ENCODE peak calls at places on chromosomes 11 and 22, in four cellular contexts. W is GM20000; T is NCI-H2081 treated with DMSO at 0.1 percent for 48 hours; K is CD8-positive, alpha-beta T cell. V is an unnamed sample.

GRCh38 chr11:130508913-130509312 is 60.5 kb downstream of the ADAMTS15 start:
- DNase-seq in W (no peak), T (no peak), K (no peak), V (no peak)

GRCh38 chr22:38513063-38513462 is 7.0 kb upstream of the DDX17 start:
- DNase-seq in W (peak), T (no peak), K (peak), V (no peak)

GRCh38 chr22:46262449-46263207 is 515 bp downstream of the PKDREJ start:
- DNase-seq in W (peak), T (no peak), K (no peak), V (no peak)

GRCh38 chr22:42630901-42631602 is 9.3 kb downstream of the ATP5MGL start:
- DNase-seq in W (no peak), T (no peak), K (no peak), V (no peak)

GRCh38 chr22:31618057-31618456 is 44.0 kb downstream of the PISD start:
- DNase-seq in W (no peak), T (peak), K (no peak), V (no peak)

GRCh38 chr11:119490253-119491006 is 67.5 kb upstream of the THY1 start:
- DNase-seq in W (no peak), T (no peak), K (no peak), V (no peak)

GRCh38 chr22:44942056-44942455 is 67.7 kb downstream of the PHF21B start:
- DNase-seq in W (no peak), T (no peak), K (no peak), V (no peak)

GRCh38 chr11:104033134-104033533 is 3.3 kb upstream of the DDI1 start:
- DNase-seq in W (no peak), T (no peak), K (no peak), V (peak)

GRCh38 chr11:91141655-91142054 is 918.8 kb upstream of the CHORDC1 start:
- DNase-seq in W (no peak), T (no peak), K (no peak), V (no peak)

GRCh38 chr11:61966673-61967176 is 709 bp downstream of the FTH1 start:
- DNase-seq in W (no peak), T (no peak), K (peak), V (no peak)

GRCh38 chr11:130897262-130898182 is 18.8 kb downstream of the SNX19 start:
- DNase-seq in W (no peak), T (no peak), K (no peak), V (peak)

GRCh38 chr22:50136431-50137047 is 34.0 kb upstream of the PANX2 start:
- DNase-seq in W (no peak), T (no peak), K (no peak), V (peak)

GRCh38 chr11:127066426-127067090 is 66.0 kb upstream of the KIRREL3 start:
- DNase-seq in W (no peak), T (no peak), K (no peak), V (no peak)

GRCh38 chr11:114846040-114846791 is 167.9 kb downstream of the NXPE2 start:
- DNase-seq in W (no peak), T (no peak), K (no peak), V (no peak)

GRCh38 chr11:87173185-87174039 is 135.7 kb downstream of the TMEM135 start:
- DNase-seq in W (no peak), T (no peak), K (no peak), V (peak)

GRCh38 chr11:66868726-66869291 is 11.9 kb downstream of the LRFN4 start:
- DNase-seq in W (peak), T (no peak), K (peak), V (no peak)

GRCh38 chr11:127521413-127521812 is 520.8 kb upstream of the KIRREL3 start:
- DNase-seq in W (no peak), T (no peak), K (no peak), V (no peak)

GRCh38 chr11:109960831-109961230 is 132.4 kb upstream of the ZC3H12C start:
- DNase-seq in W (no peak), T (no peak), K (no peak), V (no peak)

GRCh38 chr11:109439684-109440083 is 17.7 kb downstream of the C11orf87 start:
- DNase-seq in W (no peak), T (no peak), K (no peak), V (no peak)

GRCh38 chr11:67289651-67290479 is 762 bp downstream of the ANKRD13D start:
- DNase-seq in W (no peak), T (no peak), K (peak), V (no peak)

GRCh38 chr11:59944761-59945160 is 6.5 kb downstream of the OOSP1 start:
- DNase-seq in W (no peak), T (no peak), K (no peak), V (peak)

GRCh38 chr11:33417121-33417520 is 159.9 kb downstream of the HIPK3 start:
- DNase-seq in W (no peak), T (no peak), K (no peak), V (no peak)

GRCh38 chr11:118924591-118925585 is 838 bp downstream of the BCL9L start:
- DNase-seq in W (peak), T (no peak), K (peak), V (no peak)

GRCh38 chr11:120720760-120721159 is 209.2 kb downstream of the GRIK4 start:
- DNase-seq in W (no peak), T (no peak), K (no peak), V (no peak)

GRCh38 chr11:92765418-92765817 is 204.0 kb upstream of the MTNR1B start:
- DNase-seq in W (no peak), T (no peak), K (no peak), V (no peak)

GRCh38 chr22:24801906-24802504 is 4.0 kb upstream of the SGSM1 start:
- DNase-seq in W (no peak), T (no peak), K (no peak), V (no peak)

GRCh38 chr11:120255519-120255866 is 15.6 kb downstream of the POU2F3 start:
- DNase-seq in W (no peak), T (no peak), K (no peak), V (no peak)

GRCh38 chr22:36532466-36532865 is 3.5 kb upstream of the EIF3D start:
- DNase-seq in W (no peak), T (no peak), K (no peak), V (no peak)

GRCh38 chr11:4118107-4118506 is 23.5 kb downstream of the RRM1 start:
- DNase-seq in W (no peak), T (no peak), K (no peak), V (no peak)

GRCh38 chr22:41919357-41920224 is 4.7 kb upstream of the SHISA8 start:
- DNase-seq in W (peak), T (no peak), K (peak), V (no peak)

V was measured in COLO829.